ENCODE peak calls at places on chromosomes 16 and 17, in six cellular contexts. H is cardiac muscle cell, L is heart left ventricle, D is cardiac fibroblast, F is AG09309, P is fibroblast of villous mesenchyme. Q is an unnamed sample.

GRCh38 chr17:44645341-44645740 is 10.9 kb upstream of the MEIOC start:
- DNase-seq in H (no peak), L (no peak), D (no peak), F (no peak), P (no peak), Q (no peak)

GRCh38 chr16:72924918-72925630 is 122.9 kb downstream of the ZFHX3 start:
- DNase-seq in H (no peak), L (no peak), D (no peak), F (no peak), P (no peak), Q (no peak)

GRCh38 chr17:78174332-78174869 is 6.0 kb downstream of the SYNGR2 start:
- DNase-seq in H (no peak), L (peak), D (no peak), F (no peak), P (no peak), Q (no peak)

GRCh38 chr17:45147581-45148182 is 593 bp upstream of the HEXIM1 start:
- DNase-seq in H (peak), L (peak), D (peak), F (peak), P (peak), Q (peak)

GRCh38 chr17:58156839-58157803 is 8.9 kb downstream of the OR4D1 start:
- DNase-seq in H (peak), L (peak), D (peak), F (no peak), P (peak), Q (no peak)

GRCh38 chr17:58279016-58279671 is 1.6 kb downstream of the MPO start:
- DNase-seq in H (no peak), L (peak), D (peak), F (no peak), P (peak), Q (no peak)

GRCh38 chr16:17369441-17369951 is 101.3 kb downstream of the XYLT1 start:
- DNase-seq in H (no peak), L (peak), D (no peak), F (no peak), P (no peak), Q (no peak)

GRCh38 chr17:49390548-49391324 is 23.9 kb downstream of the PHB1 start:
- DNase-seq in H (no peak), L (peak), D (peak), F (no peak), P (no peak), Q (no peak)

GRCh38 chr16:87835882-87836331 is 33.4 kb downstream of the SLC7A5 start:
- DNase-seq in H (no peak), L (peak), D (no peak), F (no peak), P (no peak), Q (no peak)

GRCh38 chr17:57406131-57406980 is 150.0 kb downstream of the MSI2 start:
- DNase-seq in H (peak), L (no peak), D (no peak), F (peak), P (peak), Q (no peak)

GRCh38 chr17:81346908-81347349 is 48.3 kb upstream of the BAHCC1 start:
- DNase-seq in H (no peak), L (no peak), D (no peak), F (no peak), P (no peak), Q (no peak)

GRCh38 chr17:65797809-65798208 is 236.4 kb upstream of the AXIN2 start:
- DNase-seq in H (peak), L (no peak), D (peak), F (no peak), P (peak), Q (no peak)

GRCh38 chr16:78249056-78249455 is 149.6 kb downstream of the WWOX start:
- DNase-seq in H (peak), L (no peak), D (no peak), F (no peak), P (peak), Q (no peak)

GRCh38 chr17:31509095-31509804 is 117.8 kb downstream of the RAB11FIP4 start:
- DNase-seq in H (no peak), L (no peak), D (no peak), F (no peak), P (peak), Q (no peak)

GRCh38 chr17:31510273-31511175 is 119.0 kb downstream of the RAB11FIP4 start:
- DNase-seq in H (no peak), L (peak), D (no peak), F (no peak), P (no peak), Q (no peak)

GRCh38 chr17:31508310-31509094 is 117.0 kb downstream of the RAB11FIP4 start:
- DNase-seq in H (peak), L (no peak), D (no peak), F (no peak), P (no peak), Q (no peak)

GRCh38 chr17:31511176-31511540 is 119.7 kb downstream of the RAB11FIP4 start:
- DNase-seq in H (no peak), L (no peak), D (no peak), F (no peak), P (no peak), Q (no peak)

GRCh38 chr17:31509805-31510177 is 118.3 kb downstream of the RAB11FIP4 start:
- DNase-seq in H (no peak), L (no peak), D (no peak), F (no peak), P (no peak), Q (no peak)
- H3K4me3 ChIP-seq in H (no peak), L (no peak), D (no peak), F (no peak), P (no peak), Q (no peak)

DNA sequence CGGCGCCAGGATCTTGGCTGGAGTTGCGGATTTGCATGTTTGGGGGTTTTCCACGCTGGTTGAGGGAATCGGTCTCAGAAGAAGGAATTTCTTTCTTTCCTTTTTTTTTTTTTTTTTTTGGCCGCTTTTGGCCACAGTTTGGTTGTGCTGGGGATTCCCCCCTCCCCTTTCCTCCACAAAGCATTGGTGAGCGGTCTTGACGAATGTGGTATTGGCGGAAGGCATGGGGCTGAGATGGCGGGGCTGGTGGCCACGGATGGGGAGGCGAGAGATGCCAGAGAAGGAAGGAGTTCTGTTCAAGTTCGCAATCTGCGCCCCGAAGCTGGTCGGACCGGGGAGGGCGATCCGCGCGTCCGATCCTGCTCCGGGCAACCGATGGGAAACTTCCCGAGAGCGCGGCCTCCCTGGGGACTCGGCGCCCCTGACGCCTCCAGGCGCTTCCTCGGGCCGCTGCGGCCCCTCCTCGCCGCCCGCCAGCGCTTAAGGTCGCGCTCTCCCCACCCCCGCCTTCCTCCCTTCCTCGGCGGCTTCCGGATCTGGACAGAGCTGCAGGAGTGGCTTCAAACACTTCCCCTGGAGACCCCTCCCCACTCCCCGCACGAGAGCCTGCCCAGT is 43.2 kb downstream of the RAI1 start:
- DNase-seq in H (peak), L (peak), D (peak), F (no peak), P (peak), Q (no peak)
- H3K4me3 ChIP-seq in H (peak), L (peak), D (peak), F (peak), P (peak), Q (peak)

GRCh38 chr16:2037115-2037514 is 10.4 kb downstream of the NHERF2 start:
- DNase-seq in H (no peak), L (no peak), D (no peak), F (no peak), P (no peak), Q (no peak)
- H3K4me3 ChIP-seq in H (no peak), L (peak), D (no peak), F (no peak), P (no peak), Q (no peak)

DNA sequence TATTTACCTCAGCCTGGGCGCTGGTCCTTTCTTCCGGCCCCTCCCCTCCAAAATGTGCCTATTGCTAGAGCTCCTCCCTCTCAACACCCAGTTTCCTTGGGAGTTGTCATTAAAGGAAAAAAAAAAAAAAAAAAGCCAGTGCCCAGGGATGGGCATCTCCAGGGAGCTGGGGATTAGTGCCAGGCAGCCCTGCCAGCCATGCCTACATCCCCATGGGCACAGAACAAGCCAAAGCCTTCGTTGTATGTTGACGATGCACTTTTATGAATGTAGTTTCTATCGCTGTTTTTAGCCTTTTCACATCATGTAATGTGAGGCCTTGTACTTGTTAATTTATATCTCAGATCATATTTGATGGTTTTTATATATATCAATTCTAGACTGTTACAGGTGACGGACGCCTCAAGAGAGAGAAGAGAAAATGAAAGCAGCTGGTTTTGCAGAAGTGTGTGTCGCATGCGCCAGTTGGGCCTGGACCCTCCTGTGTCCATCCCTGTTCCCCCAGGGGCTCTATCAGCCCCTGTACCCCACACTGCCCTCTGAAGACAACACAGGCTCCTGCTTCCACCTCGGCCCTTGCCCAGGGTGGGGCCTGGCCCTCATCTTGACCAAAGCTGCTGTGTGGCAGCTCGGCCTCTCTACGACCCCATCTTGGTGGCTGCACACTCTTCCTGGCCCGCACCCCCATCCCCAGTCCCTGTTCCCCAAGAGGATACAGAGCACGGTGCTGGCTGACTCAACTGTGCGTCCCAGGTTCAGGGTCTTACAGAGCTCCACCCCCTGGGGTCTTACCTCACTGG is 4.8 kb downstream of the LIMD2 start:
- DNase-seq in H (no peak), L (no peak), D (no peak), F (no peak), P (no peak), Q (no peak)
- H3K4me3 ChIP-seq in H (no peak), L (no peak), D (no peak), F (no peak), P (no peak), Q (no peak)

GRCh38 chr16:66639091-66639885 is 34.8 kb downstream of the CMTM3 start:
- DNase-seq in H (no peak), L (no peak), D (peak), F (no peak), P (no peak), Q (no peak)
- H3K4me3 ChIP-seq in H (no peak), L (no peak), D (no peak), F (no peak), P (no peak), Q (no peak)

DNA sequence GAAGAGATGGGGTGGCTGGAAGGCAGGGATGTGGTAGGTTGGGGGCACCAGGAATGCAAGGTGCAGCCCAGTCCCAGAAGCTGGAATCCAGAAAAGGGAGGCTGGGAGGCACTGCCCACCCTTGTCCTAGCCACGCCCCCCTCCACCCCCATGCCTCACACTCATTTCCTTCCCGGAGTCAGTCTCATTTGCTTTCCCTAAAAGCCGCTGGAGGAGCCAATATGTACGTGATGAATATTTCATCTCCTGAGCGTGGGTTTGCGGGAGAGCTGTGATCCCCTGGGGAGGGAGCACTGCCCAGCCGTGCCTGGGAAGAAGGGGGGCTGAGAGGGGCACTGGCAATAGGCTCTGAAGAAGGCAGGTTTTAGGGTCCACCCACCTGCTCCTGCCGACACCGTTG is 124.5 kb upstream of the LHX1 start:
- DNase-seq in H (peak), L (no peak), D (no peak), F (no peak), P (no peak), Q (no peak)
- H3K4me3 ChIP-seq in H (no peak), L (no peak), D (no peak), F (no peak), P (no peak), Q (no peak)

GRCh38 chr17:74429604-74430384 is 2.1 kb upstream of the GPRC5C start:
- DNase-seq in H (peak), L (peak), D (no peak), F (no peak), P (no peak), Q (no peak)

GRCh38 chr17:74432484-74433391 is 850 bp downstream of the GPRC5C start:
- DNase-seq in H (no peak), L (no peak), D (no peak), F (no peak), P (no peak), Q (no peak)

GRCh38 chr17:74431568-74432483 is at the start of gene GPRC5C:
- DNase-seq in H (peak), L (peak), D (no peak), F (no peak), P (peak), Q (no peak)

GRCh38 chr17:74430385-74430705 is 1.5 kb upstream of the GPRC5C start:
- DNase-seq in H (no peak), L (no peak), D (no peak), F (no peak), P (no peak), Q (no peak)

DNA sequence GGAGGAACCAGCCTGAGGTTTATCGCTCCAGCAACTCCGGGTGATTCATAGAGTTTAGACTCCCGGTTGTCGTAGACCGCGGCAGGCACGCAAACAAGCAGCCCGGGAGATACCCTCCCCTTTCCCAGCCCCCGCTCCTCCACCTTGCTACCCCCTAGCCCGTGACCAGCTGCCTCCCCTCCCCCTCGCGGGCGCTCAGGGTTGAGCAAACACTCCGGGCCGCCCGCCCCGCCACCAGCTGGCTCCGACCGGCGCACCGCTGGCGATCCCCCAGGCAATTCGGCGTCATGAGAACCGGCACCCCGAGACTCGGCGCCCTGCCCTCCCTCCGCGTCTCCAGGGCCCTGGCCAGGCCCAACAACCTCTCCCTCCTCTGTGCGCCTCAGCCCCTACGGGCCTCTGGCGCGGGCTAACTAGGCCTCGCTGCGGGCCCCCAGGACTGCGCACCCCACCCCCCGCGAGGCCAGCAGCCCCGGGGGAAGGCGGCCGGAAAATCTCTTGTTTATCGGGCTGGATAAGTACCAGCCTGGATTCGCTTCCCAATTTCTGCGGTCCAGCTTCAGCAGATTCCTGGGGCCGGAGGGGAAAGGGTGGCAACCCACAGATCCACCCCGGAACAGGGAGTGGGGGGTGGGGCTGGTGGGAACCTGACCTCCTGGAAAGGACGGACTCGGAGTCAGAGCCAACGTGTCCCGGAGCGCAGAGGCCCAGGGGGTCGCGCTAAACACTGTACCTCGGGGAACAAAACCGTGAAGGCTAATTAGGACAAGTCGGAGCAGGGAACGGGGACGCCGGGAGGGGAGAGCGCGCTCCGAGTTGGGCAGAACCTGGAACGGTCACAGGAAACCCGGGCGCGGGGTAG is 951 bp upstream of the GPRC5C start:
- DNase-seq in H (peak), L (peak), D (peak), F (no peak), P (peak), Q (no peak)
- H3K4me3 ChIP-seq in H (peak), L (peak), D (peak), F (peak), P (peak), Q (peak)

GRCh38 chr16:89246383-89246902 is 28.9 kb downstream of the ZNF778 start:
- DNase-seq in H (no peak), L (no peak), D (no peak), F (no peak), P (no peak), Q (no peak)
- H3K4me3 ChIP-seq in H (peak), L (peak), D (peak), F (peak), P (peak), Q (peak)

GRCh38 chr17:2510559-2510958 is 1.1 kb downstream of the METTL16 start:
- DNase-seq in H (no peak), L (no peak), D (no peak), F (no peak), P (no peak), Q (no peak)

GRCh38 chr17:2511462-2512369 is at the start of gene METTL16:
- DNase-seq in H (peak), L (peak), D (peak), F (peak), P (peak), Q (peak)

GRCh38 chr17:2508035-2508434 is 3.7 kb downstream of the METTL16 start:
- DNase-seq in H (no peak), L (no peak), D (no peak), F (no peak), P (no peak), Q (no peak)

GRCh38 chr17:2511138-2511461 is 588 bp downstream of the METTL16 start:
- DNase-seq in H (no peak), L (no peak), D (no peak), F (no peak), P (no peak), Q (no peak)
- H3K4me3 ChIP-seq in H (peak), L (peak), D (peak), F (peak), P (peak), Q (peak)

DNA sequence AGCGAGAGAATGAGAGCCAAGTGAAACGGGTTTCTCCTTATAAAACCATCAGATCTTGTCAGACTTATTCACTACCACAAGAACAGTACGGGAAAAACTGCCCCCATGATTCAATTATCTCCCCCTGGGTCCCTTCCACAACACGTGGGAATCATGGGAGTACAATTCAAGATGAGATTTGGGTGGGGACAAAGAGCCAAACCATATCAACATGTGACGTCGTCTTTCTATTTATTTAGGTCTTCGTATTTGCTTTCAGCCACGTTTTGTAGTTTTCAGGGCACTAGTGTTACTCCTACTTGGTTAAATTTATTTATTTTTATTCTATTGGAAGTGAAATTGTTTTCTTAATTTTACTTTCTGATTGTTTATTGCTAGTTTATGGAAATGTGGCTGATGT is 27.9 kb upstream of the CEP20 start:
- DNase-seq in H (no peak), L (no peak), D (no peak), F (no peak), P (no peak), Q (no peak)
- H3K4me3 ChIP-seq in H (no peak), L (no peak), D (no peak), F (no peak), P (no peak), Q (no peak)